ENCODE peak calls at places on chromosomes 1 and 21, in eight cellular contexts. F is fibroblast of lung; J is ELR; A is cardiac fibroblast; H is hepatic stellate cell; Y is stimulated activated CD8-positive, alpha-beta memory T cell treated with anti-CD3 and anti-CD28 coated beads, Interleukin-7, amount 100 ng/mL, for 1 hour; T is WERI-Rb-1; X is body of pancreas. L is an unnamed sample.

GRCh38 chr1:44962729-44963128 is 23.7 kb downstream of the EIF2B3 start:
- DNase-seq in F (no peak), J (no peak), A (no peak), H (no peak), Y (no peak), T (no peak), X (no peak), L (no peak)

GRCh38 chr1:22204989-22205913 is 62.4 kb upstream of the WNT4 start:
- DNase-seq in F (no peak), J (no peak), A (peak; percentile 3), H (no peak), Y (no peak), T (no peak), X (peak; percentile 76), L (peak; percentile 69)

GRCh38 chr1:39575191-39576015 is 1.2 kb downstream of the PABPC4 start:
- DNase-seq in F (peak; percentile 73), J (peak; percentile 69), A (peak; percentile 62), H (peak; percentile 61), Y (peak; percentile 24), T (no peak), X (peak; percentile 75), L (peak; percentile 67)

GRCh38 chr1:231935856-231936255 is 309.3 kb downstream of the DISC1 start:
- DNase-seq in F (no peak), J (no peak), A (no peak), H (no peak), Y (no peak), T (no peak), X (no peak), L (no peak)

GRCh38 chr1:225423518-225423855 is 4.4 kb downstream of the LBR start:
- DNase-seq in F (no peak), J (no peak), A (peak; percentile 2), H (no peak), Y (no peak), T (no peak), X (no peak), L (no peak)

GRCh38 chr1:207470927-207471326 is 16.8 kb downstream of the CR2 start:
- DNase-seq in F (no peak), J (no peak), A (no peak), H (no peak), Y (no peak), T (no peak), X (no peak), L (no peak)

GRCh38 chr21:43921979-43922945 is 57.2 kb downstream of the AGPAT3 start:
- DNase-seq in F (peak; percentile 40), J (no peak), A (peak; percentile 57), H (no peak), Y (peak; percentile 26), T (no peak), X (no peak), L (no peak)

GRCh38 chr1:119674835-119675289 is 26.8 kb upstream of the ZNF697 start:
- DNase-seq in F (peak; percentile 80), J (peak; percentile 91), A (peak; percentile 92), H (peak; percentile 37), Y (no peak), T (peak; percentile 61), X (peak; percentile 49), L (peak; percentile 90)

GRCh38 chr1:193338194-193338593 is 151.8 kb upstream of the B3GALT2 start:
- DNase-seq in F (peak; percentile 61), J (peak; percentile 64), A (peak; percentile 64), H (peak; percentile 25), Y (no peak), T (no peak), X (no peak), L (no peak)

GRCh38 chr1:8152731-8153702 is 126.9 kb upstream of the ERRFI1 start:
- DNase-seq in F (no peak), J (no peak), A (no peak), H (no peak), Y (peak; percentile 4), T (no peak), X (no peak), L (no peak)

GRCh38 chr21:42679319-42679981 is 26.0 kb downstream of the PDE9A start:
- DNase-seq in F (no peak), J (no peak), A (no peak), H (no peak), Y (no peak), T (no peak), X (no peak), L (no peak)

GRCh38 chr1:52562766-52563165 is 9.9 kb upstream of the TUT4 start:
- DNase-seq in F (no peak), J (no peak), A (no peak), H (no peak), Y (no peak), T (no peak), X (no peak), L (no peak)

GRCh38 chr1:185426761-185427698 is 110.0 kb upstream of the IVNS1ABP start:
- DNase-seq in F (no peak), J (peak; percentile 45), A (peak; percentile 81), H (no peak), Y (no peak), T (no peak), X (no peak), L (peak; percentile 42)

GRCh38 chr1:48069662-48070432 is 72.7 kb upstream of the TRABD2B start:
- DNase-seq in F (peak; percentile 45), J (no peak), A (no peak), H (no peak), Y (no peak), T (no peak), X (no peak), L (peak; percentile 55)

GRCh38 chr1:80363689-80364475 is 1357.4 kb upstream of the ADGRL4 start:
- DNase-seq in F (peak; percentile 3), J (peak; percentile 33), A (peak; percentile 18), H (no peak), Y (no peak), T (peak; percentile 44), X (no peak), L (no peak)